ENCODE peak calls at places on chromosomes 2 and 18, in seven cellular contexts. One of them, this sample, is unnamed.

GRCh38 chr18:43751203-43751602 is 473.9 kb upstream of the SYT4 start:
- DNase-seq in stomach: no peak
- DNase-seq in BE2C: no peak
- DNase-seq in CD4-positive, alpha-beta memory T cell: no peak
- DNase-seq in Panc1: no peak
- DNase-seq in HL-60: no peak
- DNase-seq in brain microvascular endothelial cell: no peak
- DNase-seq in this sample: no peak

GRCh38 chr18:23856466-23857175 is 157.9 kb upstream of the TTC39C start:
- DNase-seq in stomach: no peak
- DNase-seq in HL-60: no peak
- DNase-seq in CD4-positive, alpha-beta memory T cell: no peak
- DNase-seq in BE2C: no peak
- DNase-seq in Panc1: no peak
- DNase-seq in brain microvascular endothelial cell: no peak
- DNase-seq in this sample: no peak

GRCh38 chr2:216904974-216905373 is 45.1 kb upstream of the TNP1 start:
- DNase-seq in stomach: no peak
- DNase-seq in Panc1: no peak
- DNase-seq in BE2C: no peak
- DNase-seq in HL-60: no peak
- DNase-seq in CD4-positive, alpha-beta memory T cell: no peak
- DNase-seq in brain microvascular endothelial cell: no peak
- DNase-seq in this sample: no peak

GRCh38 chr2:8125741-8126691 is 555.8 kb upstream of the ID2 start:
- DNase-seq in Panc1: no peak
- DNase-seq in stomach: no peak
- DNase-seq in BE2C: no peak
- DNase-seq in brain microvascular endothelial cell: peak; percentile 40
- DNase-seq in HL-60: no peak
- DNase-seq in CD4-positive, alpha-beta memory T cell: no peak
- DNase-seq in this sample: peak; percentile 77

GRCh38 chr18:50093366-50093765 is 101.6 kb downstream of the MYO5B start:
- DNase-seq in brain microvascular endothelial cell: no peak
- DNase-seq in HL-60: no peak
- DNase-seq in stomach: no peak
- DNase-seq in BE2C: no peak
- DNase-seq in Panc1: no peak
- DNase-seq in CD4-positive, alpha-beta memory T cell: no peak
- DNase-seq in this sample: no peak

GRCh38 chr18:13443546-13443945 is 225.0 kb downstream of the LDLRAD4 start:
- DNase-seq in CD4-positive, alpha-beta memory T cell: no peak
- DNase-seq in stomach: no peak
- DNase-seq in HL-60: no peak
- DNase-seq in Panc1: no peak
- DNase-seq in brain microvascular endothelial cell: no peak
- DNase-seq in BE2C: no peak
- DNase-seq in this sample: no peak

GRCh38 chr2:234753701-234754100 is 198.1 kb upstream of the SH3BP4 start:
- DNase-seq in brain microvascular endothelial cell: no peak
- DNase-seq in Panc1: no peak
- DNase-seq in HL-60: no peak
- DNase-seq in CD4-positive, alpha-beta memory T cell: no peak
- DNase-seq in stomach: no peak
- DNase-seq in BE2C: no peak
- DNase-seq in this sample: no peak

GRCh38 chr2:180050246-180050645 is 43.1 kb upstream of the CWC22 start:
- DNase-seq in brain microvascular endothelial cell: no peak
- DNase-seq in HL-60: no peak
- DNase-seq in BE2C: no peak
- DNase-seq in stomach: no peak
- DNase-seq in Panc1: no peak
- DNase-seq in CD4-positive, alpha-beta memory T cell: no peak
- DNase-seq in this sample: no peak

GRCh38 chr2:64787698-64788097 is 134.0 kb upstream of the SERTAD2 start:
- DNase-seq in brain microvascular endothelial cell: no peak
- DNase-seq in HL-60: peak; percentile 51
- DNase-seq in CD4-positive, alpha-beta memory T cell: no peak
- DNase-seq in stomach: no peak
- DNase-seq in BE2C: no peak
- DNase-seq in Panc1: no peak
- DNase-seq in this sample: no peak

GRCh38 chr2:197705912-197706838 is 1.0 kb downstream of the MARS2 start:
- DNase-seq in stomach: no peak
- DNase-seq in CD4-positive, alpha-beta memory T cell: no peak
- DNase-seq in brain microvascular endothelial cell: no peak
- DNase-seq in HL-60: no peak
- DNase-seq in Panc1: no peak
- DNase-seq in BE2C: peak; percentile 12
- DNase-seq in this sample: no peak

GRCh38 chr2:232260075-232260474 is 118.5 kb upstream of the ALPP start:
- DNase-seq in HL-60: no peak
- DNase-seq in Panc1: no peak
- DNase-seq in stomach: no peak
- DNase-seq in CD4-positive, alpha-beta memory T cell: no peak
- DNase-seq in brain microvascular endothelial cell: peak; percentile 92
- DNase-seq in BE2C: no peak
- DNase-seq in this sample: no peak

GRCh38 chr18:42032447-42032846 is 77.4 kb downstream of the PIK3C3 start:
- DNase-seq in HL-60: no peak
- DNase-seq in brain microvascular endothelial cell: no peak
- DNase-seq in stomach: no peak
- DNase-seq in BE2C: no peak
- DNase-seq in Panc1: no peak
- DNase-seq in CD4-positive, alpha-beta memory T cell: no peak
- DNase-seq in this sample: no peak

GRCh38 chr18:22166070-22166972 is 3.1 kb upstream of the GATA6 start:
- DNase-seq in Panc1: no peak
- DNase-seq in stomach: peak; percentile 69
- DNase-seq in brain microvascular endothelial cell: no peak
- DNase-seq in HL-60: no peak
- DNase-seq in CD4-positive, alpha-beta memory T cell: no peak
- DNase-seq in BE2C: no peak
- DNase-seq in this sample: no peak

GRCh38 chr18:47983055-47983454 is 52.6 kb upstream of the SMAD2 start:
- DNase-seq in CD4-positive, alpha-beta memory T cell: no peak
- DNase-seq in brain microvascular endothelial cell: no peak
- DNase-seq in stomach: no peak
- DNase-seq in HL-60: peak; percentile 80
- DNase-seq in BE2C: no peak
- DNase-seq in Panc1: no peak
- DNase-seq in this sample: no peak

GRCh38 chr2:158999458-158999857 is 31.0 kb downstream of the TANC1 start:
- DNase-seq in CD4-positive, alpha-beta memory T cell: no peak
- DNase-seq in brain microvascular endothelial cell: peak; percentile 54
- DNase-seq in BE2C: no peak
- DNase-seq in stomach: no peak
- DNase-seq in Panc1: no peak
- DNase-seq in HL-60: no peak
- DNase-seq in this sample: no peak

GRCh38 chr18:73948497-73948896 is 199.1 kb downstream of the FBXO15 start:
- DNase-seq in BE2C: no peak
- DNase-seq in Panc1: no peak
- DNase-seq in stomach: no peak
- DNase-seq in brain microvascular endothelial cell: peak; percentile 50
- DNase-seq in CD4-positive, alpha-beta memory T cell: no peak
- DNase-seq in HL-60: no peak
- DNase-seq in this sample: no peak

GRCh38 chr18:36211612-36212065 is 24.3 kb downstream of the MOCOS start:
- DNase-seq in stomach: no peak
- DNase-seq in brain microvascular endothelial cell: no peak
- DNase-seq in Panc1: no peak
- DNase-seq in HL-60: no peak
- DNase-seq in CD4-positive, alpha-beta memory T cell: no peak
- DNase-seq in BE2C: no peak
- DNase-seq in this sample: no peak

GRCh38 chr2:128314348-128315121 is 4.1 kb downstream of the HS6ST1 start:
- DNase-seq in brain microvascular endothelial cell: no peak
- DNase-seq in CD4-positive, alpha-beta memory T cell: no peak
- DNase-seq in stomach: peak; percentile 25
- DNase-seq in HL-60: no peak
- DNase-seq in BE2C: no peak
- DNase-seq in Panc1: no peak
- DNase-seq in this sample: no peak

GRCh38 chr2:26534865-26535662 is 57.1 kb upstream of the OTOF start:
- DNase-seq in CD4-positive, alpha-beta memory T cell: no peak
- DNase-seq in Panc1: no peak
- DNase-seq in stomach: no peak
- DNase-seq in brain microvascular endothelial cell: no peak
- DNase-seq in HL-60: no peak
- DNase-seq in BE2C: peak; percentile 3
- DNase-seq in this sample: no peak

GRCh38 chr2:26537826-26538475 is 60.0 kb upstream of the OTOF start:
- DNase-seq in HL-60: no peak
- DNase-seq in Panc1: no peak
- DNase-seq in CD4-positive, alpha-beta memory T cell: no peak
- DNase-seq in brain microvascular endothelial cell: no peak
- DNase-seq in stomach: no peak
- DNase-seq in BE2C: peak; percentile 3
- DNase-seq in this sample: peak; percentile 25

GRCh38 chr2:26537069-26537825 is 59.3 kb upstream of the OTOF start:
- DNase-seq in stomach: no peak
- DNase-seq in BE2C: no peak
- DNase-seq in Panc1: no peak
- DNase-seq in HL-60: no peak
- DNase-seq in brain microvascular endothelial cell: no peak
- DNase-seq in CD4-positive, alpha-beta memory T cell: no peak
- DNase-seq in this sample: peak; percentile 23

GRCh38 chr2:26535663-26536275 is 57.8 kb upstream of the OTOF start:
- DNase-seq in HL-60: no peak
- DNase-seq in CD4-positive, alpha-beta memory T cell: no peak
- DNase-seq in brain microvascular endothelial cell: no peak
- DNase-seq in Panc1: no peak
- DNase-seq in stomach: no peak
- DNase-seq in BE2C: no peak
- DNase-seq in this sample: peak; percentile 24

GRCh38 chr2:26536371-26537068 is 58.6 kb upstream of the OTOF start:
- DNase-seq in CD4-positive, alpha-beta memory T cell: no peak
- DNase-seq in brain microvascular endothelial cell: no peak
- DNase-seq in stomach: no peak
- DNase-seq in Panc1: no peak
- DNase-seq in HL-60: no peak
- DNase-seq in BE2C: peak; percentile 4
- DNase-seq in this sample: no peak
- H3K27me3 ChIP-seq in CD4-positive, alpha-beta memory T cell: no peaks in the 10 kb centered on the region
- H3K27me3 ChIP-seq in brain microvascular endothelial cell: peaks cover 2% of the 10 kb centered on the region
- H3K27me3 ChIP-seq in stomach: no peaks in the 10 kb centered on the region
- H3K27me3 ChIP-seq in Panc1: peaks cover 1% of the 10 kb centered on the region
- H3K27me3 ChIP-seq in HL-60: no peaks in the 10 kb centered on the region
- H3K27me3 ChIP-seq in BE2C: no peaks in the 10 kb centered on the region
- H3K27me3 ChIP-seq in this sample: no peaks in the 10 kb centered on the region

DNA sequence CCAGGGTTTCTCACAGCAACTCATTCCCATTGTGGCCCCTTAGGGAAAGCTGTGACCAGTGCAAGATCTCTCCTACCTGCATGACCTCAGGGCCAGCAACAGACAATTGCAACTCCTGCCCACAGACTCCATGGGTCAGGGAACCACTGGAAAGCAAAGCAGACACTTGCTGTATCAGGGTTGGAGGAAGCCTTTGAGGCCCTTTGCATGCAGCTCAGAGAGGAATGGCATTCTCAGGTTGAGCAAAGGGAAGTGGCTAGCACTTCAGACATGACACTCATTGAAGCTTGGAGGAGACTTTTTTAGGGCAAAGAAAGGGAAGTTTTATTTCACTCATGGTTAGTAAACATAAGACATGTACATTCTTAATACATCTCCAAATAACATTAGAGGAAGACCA is 22.1 kb downstream of the IL1F10 start:
- DNase-seq in CD4-positive, alpha-beta memory T cell: no peak
- DNase-seq in Panc1: no peak
- DNase-seq in BE2C: no peak
- DNase-seq in brain microvascular endothelial cell: no peak
- DNase-seq in stomach: no peak
- DNase-seq in HL-60: peak; percentile 34
- DNase-seq in this sample: no peak
- H3K27me3 ChIP-seq in CD4-positive, alpha-beta memory T cell: no peaks in the 10 kb centered on the region
- H3K27me3 ChIP-seq in Panc1: peaks cover 26% of the 10 kb centered on the region
- H3K27me3 ChIP-seq in BE2C: no peaks in the 10 kb centered on the region
- H3K27me3 ChIP-seq in brain microvascular endothelial cell: peaks cover 6% of the 10 kb centered on the region
- H3K27me3 ChIP-seq in stomach: no peaks in the 10 kb centered on the region
- H3K27me3 ChIP-seq in HL-60: no peaks in the 10 kb centered on the region
- H3K27me3 ChIP-seq in this sample: no peaks in the 10 kb centered on the region

GRCh38 chr2:88450186-88450585 is 2.3 kb downstream of the FOXI3 start:
- DNase-seq in stomach: no peak
- DNase-seq in CD4-positive, alpha-beta memory T cell: no peak
- DNase-seq in brain microvascular endothelial cell: no peak
- DNase-seq in BE2C: no peak
- DNase-seq in Panc1: no peak
- DNase-seq in HL-60: no peak
- DNase-seq in this sample: no peak

GRCh38 chr2:88451647-88452150 is 794 bp downstream of the FOXI3 start:
- DNase-seq in stomach: no peak
- DNase-seq in CD4-positive, alpha-beta memory T cell: no peak
- DNase-seq in brain microvascular endothelial cell: no peak
- DNase-seq in Panc1: no peak
- DNase-seq in BE2C: no peak
- DNase-seq in HL-60: no peak
- DNase-seq in this sample: no peak

GRCh38 chr2:88452980-88453582 is 588 bp upstream of the FOXI3 start:
- DNase-seq in BE2C: no peak
- DNase-seq in CD4-positive, alpha-beta memory T cell: no peak
- DNase-seq in Panc1: no peak
- DNase-seq in brain microvascular endothelial cell: peak; percentile 1
- DNase-seq in HL-60: no peak
- DNase-seq in stomach: no peak
- DNase-seq in this sample: no peak

GRCh38 chr2:88452151-88452851 is at the start of gene FOXI3:
- DNase-seq in brain microvascular endothelial cell: no peak
- DNase-seq in stomach: no peak
- DNase-seq in HL-60: no peak
- DNase-seq in BE2C: no peak
- DNase-seq in CD4-positive, alpha-beta memory T cell: no peak
- DNase-seq in Panc1: no peak
- DNase-seq in this sample: no peak

GRCh38 chr2:88450925-88451575 is 1.4 kb downstream of the FOXI3 start:
- DNase-seq in HL-60: no peak
- DNase-seq in Panc1: no peak
- DNase-seq in brain microvascular endothelial cell: no peak
- DNase-seq in BE2C: no peak
- DNase-seq in CD4-positive, alpha-beta memory T cell: no peak
- DNase-seq in stomach: no peak
- DNase-seq in this sample: no peak
- H3K27me3 ChIP-seq in HL-60: peaks cover 47% of the 10 kb centered on the region
- H3K27me3 ChIP-seq in Panc1: peaks cover 33% of the 10 kb centered on the region
- H3K27me3 ChIP-seq in brain microvascular endothelial cell: peaks cover 37% of the 10 kb centered on the region
- H3K27me3 ChIP-seq in BE2C: peaks cover 42% of the 10 kb centered on the region
- H3K27me3 ChIP-seq in CD4-positive, alpha-beta memory T cell: peaks cover 26% of the 10 kb centered on the region
- H3K27me3 ChIP-seq in stomach: peaks cover 64% of the 10 kb centered on the region
- H3K27me3 ChIP-seq in this sample: no peaks in the 10 kb centered on the region

DNA sequence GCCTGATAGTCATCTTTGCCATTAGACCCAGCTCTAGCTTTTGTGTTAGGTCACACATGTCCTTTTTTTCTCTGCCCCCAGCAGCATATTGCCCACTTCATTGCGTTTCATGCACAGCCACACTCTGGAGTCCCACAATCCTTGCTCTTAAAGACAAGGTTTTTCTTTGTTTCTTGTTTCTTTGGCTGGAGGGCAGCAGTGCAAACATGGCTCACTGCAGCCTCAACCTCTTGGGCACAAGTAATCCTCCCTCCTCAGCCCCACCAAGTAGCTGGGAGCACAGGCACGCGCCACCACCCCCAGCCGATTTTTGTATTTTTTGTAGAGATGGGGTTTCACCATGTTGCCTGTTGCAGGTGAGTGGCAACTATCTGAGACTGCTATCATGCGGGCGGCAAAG is 16.9 kb upstream of the PAPOLG start:
- DNase-seq in brain microvascular endothelial cell: no peak
- DNase-seq in CD4-positive, alpha-beta memory T cell: no peak
- DNase-seq in HL-60: no peak
- DNase-seq in stomach: no peak
- DNase-seq in Panc1: no peak
- DNase-seq in BE2C: no peak
- DNase-seq in this sample: no peak
- H3K27me3 ChIP-seq in brain microvascular endothelial cell: peaks cover 5% of the 10 kb centered on the region
- H3K27me3 ChIP-seq in CD4-positive, alpha-beta memory T cell: peaks cover 6% of the 10 kb centered on the region
- H3K27me3 ChIP-seq in HL-60: peaks cover 3% of the 10 kb centered on the region
- H3K27me3 ChIP-seq in stomach: peaks cover 16% of the 10 kb centered on the region
- H3K27me3 ChIP-seq in Panc1: peaks cover 20% of the 10 kb centered on the region
- H3K27me3 ChIP-seq in BE2C: peaks cover 7% of the 10 kb centered on the region
- H3K27me3 ChIP-seq in this sample: no peaks in the 10 kb centered on the region

This sample was measured in Caco-2.